ENCODE peak calls at places on chromosomes 3 and 15, in four cellular contexts. W, N, K and C are unnamed samples.

GRCh38 chr15:59886476-59886875 is 117.6 kb upstream of the FOXB1 start:
- DNase-seq in W (no peak), N (no peak), K (no peak), C (no peak)

GRCh38 chr3:40363681-40364080 is 23.3 kb upstream of the ENTPD3 start:
- DNase-seq in W (no peak), N (no peak), K (no peak), C (no peak)

GRCh38 chr15:94061041-94061440 is 170.3 kb upstream of the MCTP2 start:
- DNase-seq in W (no peak), N (no peak), K (no peak), C (no peak)

GRCh38 chr3:122001892-122002291 is 20.2 kb downstream of the ILDR1 start:
- DNase-seq in W (no peak), N (no peak), K (no peak), C (no peak)

GRCh38 chr3:136949708-136950107 is 8.1 kb upstream of the IL20RB start:
- DNase-seq in W (no peak), N (no peak), K (no peak), C (no peak)

GRCh38 chr3:77259701-77260100 is 219.8 kb downstream of the ROBO2 start:
- DNase-seq in W (no peak), N (no peak), K (no peak), C (no peak)

GRCh38 chr15:23514492-23514891 is 51.0 kb upstream of the MKRN3 start:
- DNase-seq in W (no peak), N (no peak), K (peak; percentile 33), C (no peak)

GRCh38 chr15:90883971-90884718 is at the start of gene FES:
- DNase-seq in W (no peak), N (no peak), K (no peak), C (no peak)

GRCh38 chr3:62558549-62559112 is 185.3 kb upstream of the FEZF2 start:
- DNase-seq in W (peak; percentile 7), N (peak; percentile 13), K (peak; percentile 12), C (no peak)

GRCh38 chr3:7927864-7928263 is 573.8 kb upstream of the LMCD1 start:
- DNase-seq in W (no peak), N (no peak), K (no peak), C (no peak)

GRCh38 chr15:71136159-71137137 is 21.2 kb downstream of the THSD4 start:
- DNase-seq in W (no peak), N (peak; percentile 70), K (no peak), C (no peak)

GRCh38 chr15:39597751-39598185 is 16.9 kb downstream of the THBS1 start:
- DNase-seq in W (no peak), N (no peak), K (no peak), C (no peak)

GRCh38 chr15:43514241-43515057 is 3.0 kb upstream of the MAP1A start:
- DNase-seq in W (peak; percentile 31), N (no peak), K (peak; percentile 91), C (no peak)

GRCh38 chr3:52809149-52809548 is 14.6 kb downstream of the ITIH3 start:
- DNase-seq in W (no peak), N (no peak), K (no peak), C (no peak)

GRCh38 chr3:62406945-62407344 is 33.6 kb upstream of the FEZF2 start:
- DNase-seq in W (no peak), N (no peak), K (no peak), C (no peak)

GRCh38 chr3:189981668-189982067 is 139.0 kb downstream of the P3H2 start:
- DNase-seq in W (no peak), N (no peak), K (no peak), C (no peak)

GRCh38 chr3:188868803-188869202 is 303.0 kb upstream of the TPRG1 start:
- DNase-seq in W (no peak), N (no peak), K (no peak), C (no peak)

GRCh38 chr3:174955513-174956001 is 96.4 kb downstream of the NAALADL2 start:
- DNase-seq in W (peak; percentile 1), N (peak; percentile 28), K (no peak), C (peak; percentile 22)

GRCh38 chr3:128313181-128313725 is 153.4 kb downstream of the DNAJB8 start:
- DNase-seq in W (no peak), N (no peak), K (no peak), C (no peak)

GRCh38 chr3:45551214-45552010 is 43.1 kb upstream of the LIMD1 start:
- DNase-seq in W (peak; percentile 13), N (no peak), K (peak; percentile 94), C (peak; percentile 39)

GRCh38 chr15:43067717-43068461 is 37.9 kb downstream of the UBR1 start:
- DNase-seq in W (peak; percentile 18), N (no peak), K (no peak), C (peak; percentile 4)

GRCh38 chr3:24689353-24689752 is 194.7 kb upstream of the THRB start:
- DNase-seq in W (no peak), N (no peak), K (no peak), C (no peak)

GRCh38 chr3:124886168-124887051 is 755 bp downstream of the ITGB5 start:
- DNase-seq in W (peak; percentile 68), N (peak; percentile 52), K (peak; percentile 38), C (no peak)

GRCh38 chr15:52527898-52528464 is 699 bp downstream of the MYO5A start:
- DNase-seq in W (no peak), N (peak; percentile 64), K (no peak), C (no peak)

GRCh38 chr3:131716007-131716406 is 213.2 kb upstream of the MRPL3 start:
- DNase-seq in W (no peak), N (no peak), K (no peak), C (no peak)

GRCh38 chr15:52661909-52662308 is 17.3 kb downstream of the ATOSA start:
- DNase-seq in W (no peak), N (no peak), K (no peak), C (no peak)

GRCh38 chr15:27744651-27745050 is 354.5 kb downstream of the OCA2 start:
- DNase-seq in W (no peak), N (no peak), K (no peak), C (no peak)

GRCh38 chr3:120506828-120507774 is 56.3 kb upstream of the FSTL1 start:
- DNase-seq in W (peak; percentile 32), N (peak; percentile 40), K (peak; percentile 17), C (peak; percentile 13)
- TF ChIP-seq CEBPB in W (no peak), N (no peak), K (no peak), C (no peak)

GRCh38 chr3:47711596-47711995 is 70.1 kb downstream of the SMARCC1 start:
- DNase-seq in W (no peak), N (no peak), K (no peak), C (no peak)
- TF ChIP-seq CEBPB in W (no peak), N (no peak), K (no peak), C (no peak)

GRCh38 chr3:29823233-29823632 is 542.4 kb downstream of the RBMS3 start:
- DNase-seq in W (no peak), N (no peak), K (no peak), C (no peak)

GRCh38 chr3:29826712-29827111 is 545.8 kb downstream of the RBMS3 start:
- DNase-seq in W (no peak), N (no peak), K (no peak), C (no peak)

GRCh38 chr3:29822051-29822450 is 541.2 kb downstream of the RBMS3 start:
- DNase-seq in W (no peak), N (no peak), K (no peak), C (no peak)

DNA sequence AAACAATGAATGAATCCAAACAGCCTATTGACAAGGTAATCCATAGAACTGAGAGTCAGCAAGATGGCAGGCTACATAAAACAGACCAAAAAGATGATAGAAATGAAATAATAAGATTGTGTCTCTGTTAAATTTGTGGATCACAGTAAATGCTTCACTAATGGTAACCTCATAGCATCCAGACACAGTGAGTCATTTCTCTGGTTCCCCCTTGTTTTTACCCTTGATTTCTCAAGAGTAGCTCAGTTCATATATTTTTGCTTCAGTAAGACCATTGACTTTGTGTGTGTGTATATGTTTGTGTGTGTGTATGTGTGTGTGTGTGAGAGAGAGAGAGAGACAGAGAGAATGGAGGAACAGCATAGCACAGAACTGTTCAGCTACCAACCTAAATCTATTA is 546.9 kb downstream of the RBMS3 start:
- DNase-seq in W (no peak), N (no peak), K (no peak), C (no peak)
- TF ChIP-seq CEBPB in W (no peak), N (no peak), K (no peak), C (no peak)

GRCh38 chr3:182050932-182051331 is 339.2 kb downstream of the SOX2 start:
- DNase-seq in W (no peak), N (no peak), K (no peak), C (no peak)
- TF ChIP-seq CEBPB in W (no peak), N (no peak), K (no peak), C (no peak)